ENCODE peak calls at places on chromosomes 5 and 9, in five cellular contexts. One of them, this sample, is unnamed.

GRCh38 chr5:173148354-173148753 is 4.0 kb downstream of the BNIP1 start:
- DNase-seq in GM12865: no peak
- DNase-seq in ELR: no peak
- DNase-seq in H9: no peak
- DNase-seq in Daoy: no peak
- DNase-seq in this sample: no peak

GRCh38 chr9:21976334-21976875 is 17.8 kb downstream of the CDKN2A start:
- DNase-seq in GM12865: no peak
- DNase-seq in H9: no peak
- DNase-seq in Daoy: no peak
- DNase-seq in ELR: no peak
- DNase-seq in this sample: no peak

GRCh38 chr5:141521244-141521781 is 32.4 kb downstream of the PCDHGC5 start:
- DNase-seq in H9: no peak
- DNase-seq in GM12865: no peak
- DNase-seq in Daoy: peak; percentile 96
- DNase-seq in ELR: peak; percentile 99
- DNase-seq in this sample: no peak

GRCh38 chr9:76032652-76033373 is 142.3 kb downstream of the PCSK5 start:
- DNase-seq in ELR: no peak
- DNase-seq in GM12865: no peak
- DNase-seq in H9: no peak
- DNase-seq in Daoy: no peak
- DNase-seq in this sample: no peak

GRCh38 chr5:65483474-65484346 is 2.0 kb upstream of the ADAMTS6 start:
- DNase-seq in GM12865: peak; percentile 66
- DNase-seq in ELR: peak; percentile 85
- DNase-seq in H9: no peak
- DNase-seq in Daoy: peak; percentile 43
- DNase-seq in this sample: peak; percentile 88

GRCh38 chr5:68088302-68088701 is 127.3 kb upstream of the PIK3R1 start:
- DNase-seq in ELR: peak; percentile 54
- DNase-seq in GM12865: no peak
- DNase-seq in Daoy: peak; percentile 28
- DNase-seq in H9: no peak
- DNase-seq in this sample: no peak

GRCh38 chr5:181181650-181182565 is 23.1 kb downstream of the TRIM7 start:
- DNase-seq in H9: peak; percentile 87
- DNase-seq in Daoy: peak; percentile 82
- DNase-seq in ELR: peak; percentile 86
- DNase-seq in GM12865: peak; percentile 89
- DNase-seq in this sample: no peak

GRCh38 chr9:34986541-34987047 is 3.0 kb upstream of the DNAJB5 start:
- DNase-seq in Daoy: peak; percentile 37
- DNase-seq in H9: peak; percentile 59
- DNase-seq in ELR: no peak
- DNase-seq in GM12865: peak; percentile 77
- DNase-seq in this sample: peak; percentile 85

GRCh38 chr5:152864447-152864846 is 459.4 kb upstream of the NMUR2 start:
- DNase-seq in H9: no peak
- DNase-seq in ELR: no peak
- DNase-seq in Daoy: no peak
- DNase-seq in GM12865: no peak
- DNase-seq in this sample: no peak

GRCh38 chr5:38796739-38797108 is 49.1 kb upstream of the OSMR start:
- DNase-seq in GM12865: no peak
- DNase-seq in H9: no peak
- DNase-seq in Daoy: no peak
- DNase-seq in ELR: no peak
- DNase-seq in this sample: no peak

GRCh38 chr5:74093501-74093993 is 467.6 kb downstream of the ARHGEF28 start:
- DNase-seq in H9: no peak
- DNase-seq in GM12865: no peak
- DNase-seq in Daoy: no peak
- DNase-seq in ELR: no peak
- DNase-seq in this sample: no peak

GRCh38 chr5:135246923-135247795 is 151.9 kb downstream of the MACROH2A1 start:
- DNase-seq in GM12865: no peak
- DNase-seq in ELR: peak; percentile 99
- DNase-seq in Daoy: peak; percentile 95
- DNase-seq in H9: peak; percentile 43
- DNase-seq in this sample: peak; percentile 33

GRCh38 chr9:110206388-110206787 is 1.6 kb downstream of the C9orf152 start:
- DNase-seq in ELR: no peak
- DNase-seq in GM12865: no peak
- DNase-seq in Daoy: no peak
- DNase-seq in H9: no peak
- DNase-seq in this sample: peak; percentile 62

GRCh38 chr9:121670447-121670846 is 19.0 kb downstream of the DAB2IP start:
- DNase-seq in H9: no peak
- DNase-seq in Daoy: peak; percentile 42
- DNase-seq in GM12865: no peak
- DNase-seq in ELR: no peak
- DNase-seq in this sample: no peak

GRCh38 chr5:32583582-32584232 is 1.6 kb upstream of the SUB1 start:
- DNase-seq in Daoy: no peak
- DNase-seq in H9: peak; percentile 38
- DNase-seq in ELR: no peak
- DNase-seq in GM12865: peak; percentile 96
- DNase-seq in this sample: no peak

GRCh38 chr9:1759901-1760300 is 255.2 kb upstream of the SMARCA2 start:
- DNase-seq in Daoy: peak; percentile 54
- DNase-seq in GM12865: peak; percentile 67
- DNase-seq in ELR: no peak
- DNase-seq in H9: peak; percentile 38
- DNase-seq in this sample: no peak

GRCh38 chr5:61441742-61442141 is 109.7 kb downstream of the ZSWIM6 start:
- DNase-seq in GM12865: no peak
- DNase-seq in ELR: no peak
- DNase-seq in H9: no peak
- DNase-seq in Daoy: no peak
- DNase-seq in this sample: no peak

GRCh38 chr5:141672856-141673813 is 8.9 kb downstream of the ARAP3 start:
- DNase-seq in ELR: no peak
- DNase-seq in Daoy: no peak
- DNase-seq in H9: peak; percentile 50
- DNase-seq in GM12865: no peak
- DNase-seq in this sample: peak; percentile 30

GRCh38 chr5:158285771-158286170 is 426.8 kb upstream of the CLINT1 start:
- DNase-seq in GM12865: no peak
- DNase-seq in ELR: no peak
- DNase-seq in H9: no peak
- DNase-seq in Daoy: no peak
- DNase-seq in this sample: peak; percentile 37

GRCh38 chr9:130598188-130598587 is 18.8 kb downstream of the FUBP3 start:
- DNase-seq in ELR: no peak
- DNase-seq in Daoy: no peak
- DNase-seq in GM12865: no peak
- DNase-seq in H9: no peak
- DNase-seq in this sample: no peak

GRCh38 chr5:56876325-56876724 is 33.1 kb upstream of the SETD9 start:
- DNase-seq in H9: no peak
- DNase-seq in Daoy: no peak
- DNase-seq in ELR: peak; percentile 73
- DNase-seq in GM12865: no peak
- DNase-seq in this sample: no peak

GRCh38 chr9:127336086-127336485 is 60.9 kb upstream of the SLC2A8 start:
- DNase-seq in ELR: peak; percentile 38
- DNase-seq in Daoy: peak; percentile 17
- DNase-seq in H9: no peak
- DNase-seq in GM12865: no peak
- DNase-seq in this sample: no peak

GRCh38 chr9:91198405-91198804 is 163.3 kb downstream of the AUH start:
- DNase-seq in H9: no peak
- DNase-seq in GM12865: no peak
- DNase-seq in ELR: no peak
- DNase-seq in Daoy: no peak
- DNase-seq in this sample: no peak

GRCh38 chr5:61020415-61020814 is 75.4 kb downstream of the NDUFAF2 start:
- DNase-seq in Daoy: peak; percentile 56
- DNase-seq in GM12865: no peak
- DNase-seq in ELR: no peak
- DNase-seq in H9: no peak
- DNase-seq in this sample: peak; percentile 68

GRCh38 chr5:56422060-56422762 is 189.1 kb upstream of the ANKRD55 start:
- DNase-seq in Daoy: no peak
- DNase-seq in H9: no peak
- DNase-seq in ELR: no peak
- DNase-seq in GM12865: no peak
- DNase-seq in this sample: no peak

GRCh38 chr5:66923457-66923856 is 273.1 kb downstream of the CD180 start:
- DNase-seq in ELR: no peak
- DNase-seq in Daoy: no peak
- DNase-seq in GM12865: no peak
- DNase-seq in H9: no peak
- DNase-seq in this sample: no peak

GRCh38 chr5:119168401-119168800 is 97.5 kb downstream of the DMXL1 start:
- DNase-seq in GM12865: no peak
- DNase-seq in Daoy: no peak
- DNase-seq in H9: no peak
- DNase-seq in ELR: peak; percentile 65
- DNase-seq in this sample: no peak